ENCODE peak calls at places on chromosomes 3 and 15, in eight cellular contexts. S is cardiac muscle cell, H is upper lobe of left lung, W is SK-N-SH, Y is gastrocnemius medialis, I is IMR-90, J is sigmoid colon, G is lower lobe of right lung. D is an unnamed sample.
A peak's percentile ranks its signal among the peaks of the same experiment; 100 is the strongest.

GRCh38 chr3:24565656-24566055 is 71.0 kb upstream of the THRB start:
- DNase-seq in S (no peak), H (no peak), W (no peak), Y (no peak), I (no peak), J (no peak), G (no peak), D (no peak)

GRCh38 chr15:75739791-75740190 is 27.1 kb upstream of the CSPG4 start:
- DNase-seq in S (no peak), H (no peak), W (no peak), Y (no peak), I (no peak), J (peak; percentile 56), G (peak; percentile 27), D (no peak)

GRCh38 chr15:28955686-28956421 is 70.1 kb downstream of the APBA2 start:
- DNase-seq in S (peak; percentile 85), H (no peak), W (no peak), Y (no peak), I (peak; percentile 79), J (peak; percentile 43), G (no peak), D (no peak)

GRCh38 chr3:178245385-178245778 is 290.9 kb upstream of the KCNMB2 start:
- DNase-seq in S (no peak), H (no peak), W (no peak), Y (no peak), I (peak; percentile 66), J (no peak), G (no peak), D (peak; percentile 11)

GRCh38 chr3:119428538-119428937 is 34.9 kb downstream of the TMEM39A start:
- DNase-seq in S (no peak), H (no peak), W (no peak), Y (no peak), I (no peak), J (no peak), G (no peak), D (peak; percentile 37)

GRCh38 chr3:192772495-192772894 is 45.2 kb upstream of the FGF12 start:
- DNase-seq in S (peak; percentile 34), H (no peak), W (peak; percentile 25), Y (no peak), I (peak; percentile 18), J (no peak), G (no peak), D (no peak)

GRCh38 chr15:57477736-57478522 is 101.6 kb downstream of the CGNL1 start:
- DNase-seq in S (no peak), H (peak; percentile 32), W (no peak), Y (no peak), I (no peak), J (no peak), G (no peak), D (no peak)

GRCh38 chr3:197343111-197343510 is 44.7 kb upstream of the DLG1 start:
- DNase-seq in S (no peak), H (no peak), W (no peak), Y (no peak), I (no peak), J (no peak), G (no peak), D (no peak)

DNA sequence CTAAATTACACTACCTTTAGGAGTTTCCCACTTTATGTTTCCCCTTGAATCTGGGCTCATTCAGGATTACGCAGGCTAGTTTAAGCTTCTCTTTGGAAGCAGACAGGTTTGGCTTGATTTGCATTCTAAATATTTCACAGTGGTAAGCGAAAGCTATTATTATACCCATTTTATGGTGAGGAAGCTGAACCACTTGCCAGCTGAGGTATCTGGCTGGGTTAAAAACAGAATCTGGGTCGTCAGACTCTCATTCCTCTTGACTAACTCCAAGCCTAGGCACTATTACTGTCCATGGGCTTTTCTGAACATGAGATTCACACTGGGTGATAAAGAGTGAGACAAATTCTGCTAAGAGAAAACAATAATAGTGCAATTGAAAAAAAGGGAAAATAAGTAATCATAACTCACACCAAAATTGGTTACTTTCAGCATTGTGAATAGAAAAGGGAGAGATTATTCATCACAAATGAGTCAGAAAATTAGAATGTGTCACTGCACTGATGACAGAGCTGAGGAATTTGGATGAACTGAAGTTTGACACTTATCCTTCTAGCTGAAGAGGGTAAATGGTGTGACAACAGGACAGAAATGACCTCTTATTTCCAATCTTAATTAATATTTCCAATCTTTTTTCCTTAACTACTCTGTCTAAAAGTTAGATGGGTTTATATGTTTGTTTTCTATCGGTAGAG is 211.3 kb downstream of the TIGIT start:
- DNase-seq in S (no peak), H (no peak), W (no peak), Y (no peak), I (peak; percentile 20), J (no peak), G (no peak), D (no peak)
- H3K4me1 ChIP-seq in S (no peaks in the 10 kb centered on the region), H (no peaks in the 10 kb centered on the region), W (no peaks in the 10 kb centered on the region), Y (peaks cover 83% of the 10 kb centered on the region), I (peaks cover 10% of the 10 kb centered on the region), J (peaks cover 3% of the 10 kb centered on the region), G (no peaks in the 10 kb centered on the region), D (no peaks in the 10 kb centered on the region)

GRCh38 chr3:169765281-169765624 is 393 bp upstream of the TERC start:
- DNase-seq in S (no peak), H (no peak), W (no peak), Y (no peak), I (no peak), J (no peak), G (no peak), D (no peak)

GRCh38 chr3:169772530-169772950 is 656 bp upstream of the MYNN start:
- DNase-seq in S (peak; percentile 82), H (peak; percentile 78), W (peak; percentile 78), Y (peak; percentile 76), I (peak; percentile 81), J (peak; percentile 91), G (peak; percentile 79), D (peak; percentile 81)

GRCh38 chr3:169772951-169773816 is at the start of gene MYNN:
- DNase-seq in S (peak; percentile 94), H (peak; percentile 93), W (peak; percentile 85), Y (peak; percentile 88), I (peak; percentile 86), J (peak; percentile 96), G (peak; percentile 94), D (peak; percentile 92)

GRCh38 chr3:169771651-169772529 is 1.3 kb upstream of the MYNN start:
- DNase-seq in S (peak; percentile 82), H (no peak), W (peak; percentile 65), Y (peak; percentile 18), I (peak; percentile 72), J (peak; percentile 69), G (peak; percentile 52), D (peak; percentile 77)

DNA sequence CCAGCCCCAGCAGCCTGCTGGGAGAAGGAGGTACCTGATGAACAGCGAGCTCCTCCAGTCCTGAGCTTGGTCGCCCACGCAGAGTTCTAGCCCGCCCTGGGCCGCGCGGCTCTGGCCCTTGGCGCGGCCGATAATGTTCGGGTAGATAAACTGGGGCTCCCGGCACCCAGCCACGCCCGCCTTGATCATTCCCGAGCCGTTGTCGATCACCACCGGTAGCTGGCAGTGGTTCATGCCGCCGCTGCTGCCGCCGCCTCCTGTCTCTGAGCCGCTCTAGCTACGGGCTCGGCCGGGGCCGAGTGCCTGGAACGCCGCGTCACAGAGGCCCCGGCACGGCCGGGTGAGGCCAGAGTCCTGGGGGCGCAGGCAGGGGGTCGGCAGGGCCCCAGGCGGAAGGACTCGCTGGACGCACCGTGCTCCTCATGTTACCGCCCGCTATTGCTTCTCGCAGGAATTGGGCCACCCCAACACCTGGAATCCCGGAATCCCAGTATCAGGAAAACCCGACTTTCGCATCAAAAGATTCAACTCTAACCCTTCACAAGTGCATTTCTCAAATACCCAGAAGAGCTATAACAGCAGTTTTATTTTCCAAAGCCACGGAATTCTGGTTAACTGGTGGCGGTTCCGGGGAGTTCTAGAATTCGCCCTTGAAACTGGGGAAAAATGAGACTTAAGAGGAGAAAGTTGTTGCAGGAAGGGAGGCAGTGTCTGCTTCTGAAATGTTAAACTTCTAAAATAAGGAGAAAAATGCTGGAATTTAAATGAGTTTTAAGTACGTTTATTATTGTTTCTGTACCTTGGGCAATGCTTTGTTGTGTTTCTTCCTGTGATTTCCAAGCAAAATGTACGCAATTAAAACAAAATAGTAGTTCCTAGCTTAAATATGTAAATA is at the start of gene ACTRT3:
- DNase-seq in S (peak; percentile 82), H (peak; percentile 59), W (peak; percentile 84), Y (peak; percentile 33), I (peak; percentile 43), J (peak; percentile 79), G (peak; percentile 83), D (peak; percentile 86)
- TF ChIP-seq CTCF in S (no peak), H (no peak), W (no peak), Y (no peak), I (no peak), J (no peak), G (no peak), D (no peak)

GRCh38 chr15:77727635-77728311 is 95.1 kb upstream of the LINGO1 start:
- DNase-seq in S (no peak), H (no peak), W (no peak), Y (no peak), I (no peak), J (no peak), G (no peak), D (no peak)
- H3K9me3 ChIP-seq in S (no peaks in the 10 kb centered on the region), H (no peaks in the 10 kb centered on the region), W (no peaks in the 10 kb centered on the region), Y (no peaks in the 10 kb centered on the region), I (no peaks in the 10 kb centered on the region), J (no peaks in the 10 kb centered on the region), G (no peaks in the 10 kb centered on the region), D (no peaks in the 10 kb centered on the region)

GRCh38 chr15:99704444-99704838 is 28.8 kb downstream of the LYSMD4 start:
- DNase-seq in S (peak; percentile 91), H (no peak), W (peak; percentile 65), Y (no peak), I (peak; percentile 90), J (no peak), G (no peak), D (peak; percentile 45)

GRCh38 chr15:99708563-99708962 is 24.7 kb downstream of the LYSMD4 start:
- DNase-seq in S (peak; percentile 92), H (peak; percentile 93), W (no peak), Y (peak; percentile 91), I (peak; percentile 91), J (peak; percentile 91), G (peak; percentile 85), D (peak; percentile 31)

GRCh38 chr15:99709243-99709986 is 23.8 kb downstream of the LYSMD4 start:
- DNase-seq in S (no peak), H (no peak), W (no peak), Y (no peak), I (no peak), J (no peak), G (no peak), D (no peak)

GRCh38 chr15:99707481-99708270 is 25.6 kb downstream of the LYSMD4 start:
- DNase-seq in S (no peak), H (no peak), W (no peak), Y (no peak), I (peak; percentile 72), J (no peak), G (no peak), D (no peak)

DNA sequence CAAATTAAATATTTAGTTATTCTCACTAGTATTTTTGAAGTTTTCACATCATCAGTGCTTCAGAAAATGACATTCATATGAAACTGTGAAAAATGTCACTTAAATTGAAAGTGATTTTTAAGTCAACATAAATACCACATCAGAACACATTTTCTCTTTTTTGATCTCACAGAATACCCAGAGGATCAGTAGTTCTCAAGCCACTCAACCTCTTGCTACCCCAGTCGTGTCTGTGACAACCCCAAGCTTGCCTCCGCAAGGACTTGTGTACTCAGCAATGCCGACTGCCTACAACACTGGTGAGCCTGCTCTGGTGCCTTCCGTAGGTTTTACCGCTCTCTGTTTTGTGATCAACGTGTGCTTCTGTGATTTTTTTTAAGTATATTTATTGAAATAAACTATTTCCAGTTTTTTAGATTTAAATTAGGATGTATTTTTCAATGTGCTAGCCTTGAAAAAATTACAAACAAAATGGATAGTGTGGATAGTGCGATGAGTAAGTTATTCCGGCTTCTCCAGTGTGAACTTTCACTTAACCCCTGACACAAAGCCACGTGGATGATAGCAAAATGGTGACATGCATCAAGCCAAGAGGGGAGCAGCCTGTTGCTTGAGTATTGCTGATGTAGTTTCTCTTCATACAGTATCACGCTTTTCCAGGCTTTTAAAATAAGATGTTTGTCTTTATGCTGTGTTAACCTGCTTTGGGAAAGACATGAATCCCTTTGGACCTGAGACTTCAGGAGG is 26.5 kb downstream of the LYSMD4 start:
- DNase-seq in S (no peak), H (no peak), W (no peak), Y (no peak), I (no peak), J (no peak), G (no peak), D (no peak)
- H3K4me1 ChIP-seq in S (peaks cover 65% of the 10 kb centered on the region), H (peaks cover 40% of the 10 kb centered on the region), W (peaks cover 19% of the 10 kb centered on the region), Y (peaks cover 63% of the 10 kb centered on the region), I (peaks cover 15% of the 10 kb centered on the region), J (peaks cover 42% of the 10 kb centered on the region), G (peaks cover 48% of the 10 kb centered on the region), D (peaks cover 2% of the 10 kb centered on the region)

D was measured in BE2C.